ENCODE peak calls at places on chromosomes 6 and 20, in five cellular contexts. One of them, this sample, is unnamed.

GRCh38 chr20:41048475-41049242 is 20.0 kb downstream of the TOP1 start:
- DNase-seq in COLO829: peak
- DNase-seq in MCF 10A: no peak
- DNase-seq in EH: no peak
- DNase-seq in cardiac muscle cell: no peak
- DNase-seq in this sample: no peak

GRCh38 chr20:40993794-40994540 is 34.7 kb upstream of the TOP1 start:
- DNase-seq in COLO829: peak
- DNase-seq in cardiac muscle cell: no peak
- DNase-seq in EH: peak
- DNase-seq in MCF 10A: no peak
- DNase-seq in this sample: no peak

GRCh38 chr6:26033942-26034354 is 53.3 kb upstream of the HFE start:
- DNase-seq in EH: no peak
- DNase-seq in cardiac muscle cell: no peak
- DNase-seq in MCF 10A: no peak
- DNase-seq in COLO829: no peak
- DNase-seq in this sample: no peak

GRCh38 chr20:60787264-60787663 is 464.8 kb upstream of the CDH4 start:
- DNase-seq in MCF 10A: no peak
- DNase-seq in EH: no peak
- DNase-seq in COLO829: no peak
- DNase-seq in cardiac muscle cell: no peak
- DNase-seq in this sample: no peak

GRCh38 chr20:33668087-33668790 is 1.5 kb downstream of the ACTL10 start:
- DNase-seq in COLO829: peak
- DNase-seq in cardiac muscle cell: no peak
- DNase-seq in EH: no peak
- DNase-seq in MCF 10A: no peak
- DNase-seq in this sample: peak

GRCh38 chr6:54107470-54107869 is 3.8 kb upstream of the MLIP start:
- DNase-seq in cardiac muscle cell: no peak
- DNase-seq in COLO829: no peak
- DNase-seq in MCF 10A: no peak
- DNase-seq in EH: no peak
- DNase-seq in this sample: no peak

GRCh38 chr20:50309280-50309763 is 118.7 kb downstream of the CEBPB start:
- DNase-seq in EH: no peak
- DNase-seq in MCF 10A: no peak
- DNase-seq in cardiac muscle cell: peak
- DNase-seq in COLO829: no peak
- DNase-seq in this sample: no peak

GRCh38 chr6:120230008-120230407 is 880.4 kb upstream of the MAN1A1 start:
- DNase-seq in MCF 10A: peak
- DNase-seq in EH: no peak
- DNase-seq in cardiac muscle cell: no peak
- DNase-seq in COLO829: no peak
- DNase-seq in this sample: no peak

GRCh38 chr6:33696538-33697518 is 14.7 kb downstream of the UQCC2 start:
- DNase-seq in MCF 10A: peak
- DNase-seq in cardiac muscle cell: peak
- DNase-seq in COLO829: peak
- DNase-seq in EH: peak
- DNase-seq in this sample: peak

GRCh38 chr6:132333639-132334516 is 67.4 kb downstream of the MOXD1 start:
- DNase-seq in EH: peak
- DNase-seq in MCF 10A: peak
- DNase-seq in COLO829: peak
- DNase-seq in cardiac muscle cell: peak
- DNase-seq in this sample: no peak

GRCh38 chr6:56381852-56382251 is 134.5 kb upstream of the COL21A1 start:
- DNase-seq in cardiac muscle cell: no peak
- DNase-seq in COLO829: peak
- DNase-seq in MCF 10A: no peak
- DNase-seq in EH: peak
- DNase-seq in this sample: no peak

GRCh38 chr20:35146299-35146921 is 726 bp downstream of the EDEM2 start:
- DNase-seq in EH: peak
- DNase-seq in MCF 10A: peak
- DNase-seq in COLO829: peak
- DNase-seq in cardiac muscle cell: no peak
- DNase-seq in this sample: peak

GRCh38 chr6:78770766-78771165 is 96.6 kb upstream of the IRAK1BP1 start:
- DNase-seq in COLO829: peak
- DNase-seq in cardiac muscle cell: no peak
- DNase-seq in MCF 10A: no peak
- DNase-seq in EH: no peak
- DNase-seq in this sample: no peak

GRCh38 chr6:89940225-89941027 is 46.2 kb downstream of the GJA10 start:
- DNase-seq in cardiac muscle cell: peak
- DNase-seq in MCF 10A: peak
- DNase-seq in EH: peak
- DNase-seq in COLO829: peak
- DNase-seq in this sample: peak

GRCh38 chr6:105485456-105485855 is 82.6 kb upstream of the PREP start:
- DNase-seq in MCF 10A: no peak
- DNase-seq in COLO829: no peak
- DNase-seq in cardiac muscle cell: no peak
- DNase-seq in EH: no peak
- DNase-seq in this sample: no peak

GRCh38 chr6:16596890-16597331 is 164.3 kb downstream of the ATXN1 start:
- DNase-seq in COLO829: no peak
- DNase-seq in cardiac muscle cell: no peak
- DNase-seq in MCF 10A: no peak
- DNase-seq in EH: no peak
- DNase-seq in this sample: no peak

GRCh38 chr20:21096321-21097043 is 9.7 kb downstream of the LINC00237 start:
- DNase-seq in COLO829: no peak
- DNase-seq in EH: peak
- DNase-seq in MCF 10A: peak
- DNase-seq in cardiac muscle cell: peak
- DNase-seq in this sample: peak

GRCh38 chr20:43096471-43096870 is 93.2 kb downstream of the PTPRT start:
- DNase-seq in EH: no peak
- DNase-seq in cardiac muscle cell: no peak
- DNase-seq in COLO829: no peak
- DNase-seq in MCF 10A: no peak
- DNase-seq in this sample: no peak

GRCh38 chr6:128057541-128058335 is 156.9 kb upstream of the THEMIS start:
- DNase-seq in COLO829: no peak
- DNase-seq in MCF 10A: no peak
- DNase-seq in EH: peak
- DNase-seq in cardiac muscle cell: no peak
- DNase-seq in this sample: no peak

GRCh38 chr6:6191476-6191875 is 129.0 kb downstream of the F13A1 start:
- DNase-seq in cardiac muscle cell: no peak
- DNase-seq in MCF 10A: peak
- DNase-seq in COLO829: peak
- DNase-seq in EH: no peak
- DNase-seq in this sample: no peak

GRCh38 chr20:8078528-8078914 is 53.5 kb upstream of the PLCB1 start:
- DNase-seq in EH: no peak
- DNase-seq in cardiac muscle cell: peak
- DNase-seq in COLO829: no peak
- DNase-seq in MCF 10A: no peak
- DNase-seq in this sample: no peak

GRCh38 chr6:111685506-111685905 is 79.8 kb upstream of the TRAF3IP2 start:
- DNase-seq in cardiac muscle cell: no peak
- DNase-seq in COLO829: no peak
- DNase-seq in MCF 10A: no peak
- DNase-seq in EH: no peak
- DNase-seq in this sample: no peak

GRCh38 chr20:38935967-38936407 is 9.8 kb downstream of the FAM83D start:
- DNase-seq in cardiac muscle cell: peak
- DNase-seq in MCF 10A: peak
- DNase-seq in COLO829: no peak
- DNase-seq in EH: no peak
- DNase-seq in this sample: no peak

GRCh38 chr6:118280210-118280609 is 267.9 kb upstream of the PLN start:
- DNase-seq in cardiac muscle cell: no peak
- DNase-seq in COLO829: no peak
- DNase-seq in MCF 10A: no peak
- DNase-seq in EH: peak
- DNase-seq in this sample: no peak

GRCh38 chr6:29887819-29888581 is 54.3 kb upstream of the HLA-A start:
- DNase-seq in cardiac muscle cell: peak
- DNase-seq in MCF 10A: peak
- DNase-seq in EH: peak
- DNase-seq in COLO829: no peak
- DNase-seq in this sample: peak

GRCh38 chr6:116073765-116074450 is 13.2 kb upstream of the FRK start:
- DNase-seq in EH: peak
- DNase-seq in cardiac muscle cell: no peak
- DNase-seq in COLO829: no peak
- DNase-seq in MCF 10A: peak
- DNase-seq in this sample: no peak

GRCh38 chr6:137926207-137926731 is 59.2 kb downstream of the TNFAIP3 start:
- DNase-seq in MCF 10A: peak
- DNase-seq in COLO829: peak
- DNase-seq in EH: peak
- DNase-seq in cardiac muscle cell: peak
- DNase-seq in this sample: no peak

GRCh38 chr6:105319331-105319730 is 83.6 kb downstream of the PREP start:
- DNase-seq in MCF 10A: peak
- DNase-seq in cardiac muscle cell: peak
- DNase-seq in COLO829: no peak
- DNase-seq in EH: peak
- DNase-seq in this sample: no peak

GRCh38 chr6:108592371-108593337 is 31.9 kb downstream of the FOXO3 start:
- DNase-seq in COLO829: no peak
- DNase-seq in MCF 10A: peak
- DNase-seq in EH: peak
- DNase-seq in cardiac muscle cell: peak
- DNase-seq in this sample: no peak

GRCh38 chr6:15148356-15149058 is 97.4 kb upstream of the JARID2 start:
- DNase-seq in COLO829: peak
- DNase-seq in EH: peak
- DNase-seq in cardiac muscle cell: peak
- DNase-seq in MCF 10A: peak
- DNase-seq in this sample: no peak

GRCh38 chr6:157169186-157169585 is 154.1 kb downstream of the TMEM242 start:
- DNase-seq in EH: peak
- DNase-seq in cardiac muscle cell: no peak
- DNase-seq in MCF 10A: no peak
- DNase-seq in COLO829: no peak
- DNase-seq in this sample: no peak

GRCh38 chr20:37511605-37512275 is 9.3 kb upstream of the NNAT start:
- DNase-seq in MCF 10A: no peak
- DNase-seq in COLO829: no peak
- DNase-seq in EH: peak
- DNase-seq in cardiac muscle cell: peak
- DNase-seq in this sample: no peak

GRCh38 chr6:44659676-44660170 is 272.2 kb downstream of the CDC5L start:
- DNase-seq in EH: peak
- DNase-seq in COLO829: no peak
- DNase-seq in MCF 10A: no peak
- DNase-seq in cardiac muscle cell: peak
- DNase-seq in this sample: no peak

GRCh38 chr6:166598441-166599138 is 12.1 kb upstream of the RAMACL start:
- DNase-seq in cardiac muscle cell: peak
- DNase-seq in COLO829: peak
- DNase-seq in MCF 10A: peak
- DNase-seq in EH: peak
- DNase-seq in this sample: peak

GRCh38 chr6:122770835-122771601 is 8.5 kb upstream of the FABP7 start:
- DNase-seq in MCF 10A: peak
- DNase-seq in EH: no peak
- DNase-seq in cardiac muscle cell: no peak
- DNase-seq in COLO829: no peak
- DNase-seq in this sample: no peak

GRCh38 chr20:15139522-15139921 is 802.1 kb upstream of the FLRT3 start:
- DNase-seq in cardiac muscle cell: no peak
- DNase-seq in COLO829: no peak
- DNase-seq in EH: no peak
- DNase-seq in MCF 10A: no peak
- DNase-seq in this sample: no peak

This sample was measured in endothelial cell.